ENCODE peak calls at places on chromosome 13, in nine cellular contexts. U, J, F, X, S, P, B, L and T are unnamed samples.

GRCh38 chr13:105971312-105971711 is 564.1 kb downstream of the EFNB2 start:
- DNase-seq in U (no peak), J (no peak), F (no peak), X (no peak), S (no peak), P (peak), B (no peak), L (peak), T (no peak)

GRCh38 chr13:51832471-51833152 is 12.4 kb downstream of the TMEM272 start:
- DNase-seq in U (no peak), J (peak), F (peak), X (peak), S (peak), P (peak), B (peak), L (peak), T (peak)

GRCh38 chr13:23384111-23384510 is 49.4 kb downstream of the SACS start:
- DNase-seq in U (no peak), J (peak), F (peak), X (no peak), S (peak), P (peak), B (no peak), L (peak), T (no peak)

GRCh38 chr13:75359266-75359665 is 122.7 kb downstream of the TBC1D4 start:
- DNase-seq in U (no peak), J (peak), F (no peak), X (peak), S (peak), P (peak), B (no peak), L (peak), T (no peak)

GRCh38 chr13:39847336-39847735 is 191.9 kb downstream of the COG6 start:
- DNase-seq in U (no peak), J (no peak), F (no peak), X (no peak), S (no peak), P (no peak), B (no peak), L (no peak), T (no peak)

GRCh38 chr13:67148219-67148583 is 81.9 kb downstream of the PCDH9 start:
- DNase-seq in U (no peak), J (peak), F (no peak), X (peak), S (no peak), P (peak), B (no peak), L (peak), T (no peak)

GRCh38 chr13:23922005-23922932 is 25.0 kb upstream of the C1QTNF9B start:
- DNase-seq in U (no peak), J (no peak), F (no peak), X (no peak), S (no peak), P (no peak), B (no peak), L (peak), T (no peak)

GRCh38 chr13:110332750-110333149 is 25.7 kb downstream of the COL4A2 start:
- DNase-seq in U (no peak), J (no peak), F (no peak), X (no peak), S (no peak), P (peak), B (no peak), L (no peak), T (no peak)